ENCODE peak calls at places on chromosomes 5 and 9, in seven cellular contexts. Z is T-helper 9 cell; N is HCEC 1CT; K is epithelial cell of esophagus; L is germinal center; O is memory B cell; A is stimulated activated CD8-positive, alpha-beta memory T cell treated with anti-CD3 and anti-CD28 coated beads, Interleukin-7, amount 100 ng/mL, for 1 hour. G is an unnamed sample.

GRCh38 chr5:31894131-31894530 is 255.2 kb downstream of the PDZD2 start:
- DNase-seq in K (no peak), A (no peak), N (no peak), Z (no peak), O (no peak), L (no peak), G (no peak)

GRCh38 chr5:156474251-156474650 is 147.3 kb downstream of the SGCD start:
- DNase-seq in O (no peak), K (peak), A (no peak), Z (no peak), N (peak), L (no peak), G (no peak)

GRCh38 chr5:101461455-101461854 is 558.4 kb upstream of the ST8SIA4 start:
- DNase-seq in L (no peak), Z (no peak), A (no peak), K (no peak), O (no peak), N (no peak), G (no peak)

GRCh38 chr9:76020654-76021053 is 130.2 kb downstream of the PCSK5 start:
- DNase-seq in Z (no peak), N (no peak), K (no peak), O (no peak), A (no peak), L (no peak), G (no peak)

GRCh38 chr9:94806307-94806893 is 79.9 kb downstream of the AOPEP start:
- DNase-seq in O (no peak), L (no peak), N (no peak), Z (no peak), K (peak), A (no peak), G (peak)

GRCh38 chr9:21336467-21336866 is 1.3 kb upstream of the KLHL9 start:
- DNase-seq in K (no peak), N (no peak), A (no peak), Z (no peak), L (no peak), O (no peak), G (no peak)

GRCh38 chr5:34587355-34588241 is 68.5 kb upstream of the RAI14 start:
- DNase-seq in K (peak), N (peak), L (no peak), O (no peak), A (no peak), Z (no peak), G (peak)

GRCh38 chr5:139579-140442 is 47.8 kb downstream of the PLEKHG4B start:
- DNase-seq in A (no peak), N (no peak), L (no peak), O (no peak), K (no peak), Z (no peak), G (no peak)

GRCh38 chr9:123967323-123967722 is 37.4 kb upstream of the DENND1A start:
- DNase-seq in K (no peak), N (no peak), A (no peak), Z (no peak), L (no peak), O (no peak), G (no peak)

GRCh38 chr5:78509884-78510769 is 138.4 kb downstream of the LHFPL2 start:
- DNase-seq in Z (peak), N (no peak), K (peak), A (no peak), L (peak), O (peak), G (no peak)